ENCODE peak calls at places on chromosomes 13 and 19, in ten cellular contexts. Z is AG04450, A is HFF-Myc, W is psoas muscle, S is heart left ventricle, Q is A549, B is HL-60, J is cardiac muscle cell, F is prostate gland, P is IMR-90. R is an unnamed sample.

GRCh38 chr19:46840157-46840942 is 10.3 kb downstream of the AP2S1 start:
- DNase-seq in Z (no peak), A (peak), W (peak), S (no peak), Q (no peak), B (no peak), J (peak), F (no peak), P (peak), R (no peak)

GRCh38 chr13:105177265-105177900 is 1358.1 kb downstream of the EFNB2 start:
- DNase-seq in Z (no peak), A (no peak), W (no peak), S (no peak), Q (no peak), B (no peak), J (no peak), F (no peak), P (no peak), R (no peak)

GRCh38 chr13:27644302-27644701 is 22.6 kb downstream of the POLR1D start:
- DNase-seq in Z (peak), A (peak), W (no peak), S (no peak), Q (no peak), B (no peak), J (peak), F (peak), P (peak), R (no peak)

GRCh38 chr13:45873491-45874360 is 22.2 kb upstream of the SIAH3 start:
- DNase-seq in Z (no peak), A (no peak), W (no peak), S (no peak), Q (no peak), B (no peak), J (no peak), F (no peak), P (no peak), R (no peak)

GRCh38 chr19:51490676-51491075 is 10.9 kb downstream of the SIGLEC12 start:
- DNase-seq in Z (no peak), A (no peak), W (no peak), S (no peak), Q (no peak), B (no peak), J (no peak), F (no peak), P (no peak), R (no peak)

GRCh38 chr19:7881910-7882309 is 6.4 kb upstream of the LRRC8E start:
- DNase-seq in Z (no peak), A (no peak), W (no peak), S (no peak), Q (no peak), B (no peak), J (no peak), F (no peak), P (no peak), R (no peak)

GRCh38 chr13:98992355-98992754 is 14.5 kb upstream of the DOCK9 start:
- DNase-seq in Z (no peak), A (no peak), W (no peak), S (no peak), Q (no peak), B (no peak), J (no peak), F (no peak), P (peak), R (no peak)

GRCh38 chr19:7132054-7132453 is 62.6 kb downstream of the ZNF557 start:
- DNase-seq in Z (no peak), A (no peak), W (no peak), S (no peak), Q (no peak), B (no peak), J (no peak), F (no peak), P (no peak), R (no peak)

DNA sequence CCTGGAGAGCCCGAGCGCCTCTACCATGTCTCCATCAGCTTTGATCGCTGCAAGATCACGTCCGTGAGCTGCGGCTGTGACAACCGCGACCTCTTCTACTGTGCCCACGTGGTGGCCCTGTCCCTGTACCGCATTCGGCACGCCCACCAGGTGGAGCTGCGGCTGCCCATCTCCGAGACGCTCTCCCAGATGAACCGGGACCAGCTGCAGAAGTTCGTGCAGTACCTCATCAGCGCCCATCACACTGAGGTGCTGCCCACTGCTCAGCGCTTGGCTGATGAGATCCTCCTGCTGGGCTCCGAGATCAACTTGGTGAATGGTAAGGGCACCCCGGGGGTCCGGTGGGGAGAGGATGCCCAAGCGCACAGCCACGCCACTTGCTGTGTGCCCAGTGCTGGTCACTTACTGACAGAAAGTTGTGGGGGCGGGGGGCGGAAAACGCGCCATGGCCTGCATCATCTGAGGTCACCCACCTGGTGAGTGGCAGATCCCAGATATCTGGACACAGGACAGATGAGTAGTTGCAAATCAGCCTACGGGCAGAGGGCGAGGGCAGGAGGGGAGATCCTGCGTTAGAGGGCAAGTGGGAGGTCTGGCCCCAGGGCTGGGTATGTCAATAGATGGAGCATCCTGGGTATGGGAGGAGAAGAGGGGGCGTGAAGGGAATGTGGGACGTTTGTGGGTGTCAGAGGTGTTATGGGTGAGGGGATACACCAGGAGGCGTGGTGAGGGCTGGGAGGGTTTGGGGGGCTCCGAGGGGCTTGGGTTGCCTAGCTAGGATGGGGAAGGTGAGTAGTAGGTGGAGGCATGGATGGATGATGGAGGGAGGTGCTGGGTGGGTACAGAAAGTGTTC is 9.8 kb downstream of the ZSWIM4 start:
- DNase-seq in Z (no peak), A (no peak), W (peak), S (no peak), Q (no peak), B (no peak), J (no peak), F (no peak), P (no peak), R (no peak)
- TF ChIP-seq CTCF in Z (peak), A (peak), W (peak), S (peak), Q (no peak), B (no peak), J (peak), F (peak), P (peak), R (no peak)

GRCh38 chr19:32809254-32809653 is 60.3 kb downstream of the SLC7A9 start:
- DNase-seq in Z (no peak), A (no peak), W (no peak), S (no peak), Q (no peak), B (no peak), J (no peak), F (peak), P (no peak), R (no peak)
- H3K4me3 ChIP-seq in Z (no peak), A (no peak), W (no peak), S (no peak), Q (no peak), B (no peak), J (no peak), F (no peak), P (no peak), R (no peak)

GRCh38 chr19:34556500-34556899 is 74.9 kb downstream of the WTIP start:
- DNase-seq in Z (no peak), A (peak), W (no peak), S (no peak), Q (no peak), B (no peak), J (peak), F (no peak), P (no peak), R (no peak)

GRCh38 chr19:34560229-34560628 is 78.7 kb downstream of the WTIP start:
- DNase-seq in Z (no peak), A (no peak), W (no peak), S (no peak), Q (no peak), B (no peak), J (no peak), F (no peak), P (no peak), R (no peak)

GRCh38 chr19:34549833-34550232 is 68.3 kb downstream of the WTIP start:
- DNase-seq in Z (no peak), A (no peak), W (no peak), S (no peak), Q (no peak), B (no peak), J (no peak), F (no peak), P (no peak), R (no peak)

GRCh38 chr19:34559045-34559444 is 77.5 kb downstream of the WTIP start:
- DNase-seq in Z (no peak), A (no peak), W (no peak), S (no peak), Q (no peak), B (no peak), J (no peak), F (no peak), P (no peak), R (no peak)

GRCh38 chr19:34555447-34555846 is 73.9 kb downstream of the WTIP start:
- DNase-seq in Z (no peak), A (no peak), W (no peak), S (no peak), Q (peak), B (no peak), J (peak), F (no peak), P (no peak), R (no peak)
- TF ChIP-seq CTCF in Z (peak), A (peak), W (peak), S (no peak), Q (peak), B (peak), J (peak), F (no peak), P (peak), R (peak)

DNA sequence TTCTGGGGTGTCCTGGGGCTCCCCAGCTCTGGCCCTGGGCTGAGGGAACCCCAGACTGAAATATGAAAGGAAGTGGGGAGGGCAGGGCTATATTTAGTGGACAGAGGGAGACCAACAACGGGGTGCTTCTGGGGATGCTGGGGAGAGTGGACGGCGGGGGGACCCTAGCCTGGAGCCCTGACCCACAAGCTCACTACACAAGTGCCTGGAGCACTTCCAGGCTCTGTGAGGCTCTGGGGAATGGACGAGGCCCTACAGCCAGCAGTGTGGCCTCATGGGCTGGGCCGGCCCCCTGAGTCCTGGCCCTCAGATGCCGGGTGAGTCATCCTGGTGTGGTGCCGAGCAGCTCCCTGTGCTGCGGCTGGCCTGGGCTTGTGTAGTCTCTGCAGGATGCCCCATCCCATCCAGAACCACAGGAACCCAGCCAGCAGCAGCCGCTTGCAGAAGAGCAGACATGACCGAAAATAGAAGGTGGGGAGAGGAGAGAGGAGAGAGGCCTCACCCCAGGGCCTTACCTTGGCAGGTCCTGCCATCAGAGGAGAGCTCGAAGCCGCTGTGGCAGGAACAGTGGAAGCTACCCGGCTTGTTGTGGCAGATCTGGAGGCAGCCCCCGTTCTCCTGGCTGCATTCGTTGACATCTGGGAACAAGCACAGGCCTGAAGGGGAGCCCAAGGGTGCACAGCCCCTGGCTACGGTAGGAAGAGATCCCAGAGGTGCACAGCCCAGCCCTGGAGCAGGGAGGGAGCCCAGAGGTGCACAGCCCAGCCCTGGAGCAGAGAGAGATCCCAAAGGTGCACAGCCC is 26.1 kb downstream of the GAS6 start:
- DNase-seq in Z (peak), A (peak), W (peak), S (peak), Q (peak), B (no peak), J (peak), F (peak), P (peak), R (no peak)
- H3K4me3 ChIP-seq in Z (peak), A (peak), W (peak), S (peak), Q (peak), B (no peak), J (no peak), F (no peak), P (peak), R (no peak)

DNA sequence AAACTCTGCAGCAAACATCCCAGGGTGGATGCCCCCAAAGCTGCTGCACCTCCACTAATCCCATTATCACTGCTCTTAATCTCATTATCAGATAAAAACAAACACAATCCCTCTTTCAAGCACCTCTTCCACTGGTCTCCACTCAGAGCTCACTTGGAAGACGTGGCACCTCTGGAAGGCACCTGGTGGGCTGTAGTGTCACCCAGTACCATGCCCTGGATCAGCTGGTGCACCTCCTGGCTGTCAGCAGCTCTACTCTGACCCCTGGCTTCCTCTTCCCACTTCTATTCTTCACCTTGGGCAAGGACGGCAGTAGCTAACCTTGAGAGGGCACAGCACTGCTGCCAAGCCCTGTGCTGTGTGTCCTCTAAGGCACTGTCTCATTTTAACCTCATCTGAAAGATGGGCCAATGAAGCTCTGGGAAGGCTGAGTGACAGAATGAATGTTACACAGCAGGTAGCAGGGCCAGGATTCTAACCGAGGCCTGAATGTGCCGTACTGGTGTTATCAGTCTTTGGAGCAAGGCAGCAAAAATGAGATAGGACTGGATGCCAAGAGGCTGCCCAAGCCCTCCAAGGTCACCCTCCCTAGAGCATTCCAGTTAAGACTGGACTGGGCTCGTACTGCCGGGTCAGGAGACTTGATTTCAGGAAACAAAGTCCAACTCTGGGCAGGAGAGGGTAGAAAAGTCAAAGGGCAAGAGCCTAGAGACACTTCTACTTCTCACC is 7.4 kb downstream of the BRD4 start:
- DNase-seq in Z (no peak), A (no peak), W (no peak), S (no peak), Q (no peak), B (no peak), J (no peak), F (no peak), P (no peak), R (no peak)
- TF ChIP-seq CTCF in Z (no peak), A (no peak), W (no peak), S (no peak), Q (no peak), B (no peak), J (no peak), F (no peak), P (no peak), R (no peak)

GRCh38 chr19:1268392-1269064 is 604 bp upstream of the CIRBP start:
- DNase-seq in Z (no peak), A (no peak), W (peak), S (no peak), Q (no peak), B (no peak), J (no peak), F (peak), P (no peak), R (no peak)
- H3K4me3 ChIP-seq in Z (no peak), A (peak), W (peak), S (peak), Q (no peak), B (no peak), J (no peak), F (peak), P (no peak), R (no peak)

GRCh38 chr19:4712771-4713170 is 10.9 kb downstream of the DPP9 start:
- DNase-seq in Z (no peak), A (no peak), W (peak), S (no peak), Q (no peak), B (no peak), J (no peak), F (no peak), P (no peak), R (no peak)
- TF ChIP-seq CTCF in Z (no peak), A (no peak), W (peak), S (no peak), Q (no peak), B (no peak), J (no peak), F (no peak), P (no peak), R (no peak)

R was measured in GM12864.